ENCODE peak calls at places on chromosomes 16 and 17, in five cellular contexts. One of them, this sample, is unnamed.

GRCh38 chr16:73420244-73421040 is 372.5 kb upstream of the ZFHX3 start:
- DNase-seq in heart right ventricle: no peak
- DNase-seq in A549: no peak
- DNase-seq in HFF-Myc: no peak
- DNase-seq in testis: no peak
- DNase-seq in this sample: no peak

GRCh38 chr17:19387921-19388521 is 1.0 kb upstream of the MFAP4 start:
- DNase-seq in A549: no peak
- DNase-seq in testis: no peak
- DNase-seq in HFF-Myc: peak
- DNase-seq in heart right ventricle: no peak
- DNase-seq in this sample: no peak

GRCh38 chr16:57485091-57485915 is 990 bp downstream of the DOK4 start:
- DNase-seq in heart right ventricle: no peak
- DNase-seq in A549: no peak
- DNase-seq in testis: no peak
- DNase-seq in HFF-Myc: no peak
- DNase-seq in this sample: no peak

GRCh38 chr17:8611135-8611534 is 19.4 kb downstream of the MYH10 start:
- DNase-seq in A549: no peak
- DNase-seq in HFF-Myc: no peak
- DNase-seq in heart right ventricle: no peak
- DNase-seq in testis: no peak
- DNase-seq in this sample: no peak

GRCh38 chr17:9402590-9403199 is 172.9 kb downstream of the STX8 start:
- DNase-seq in HFF-Myc: peak
- DNase-seq in A549: peak
- DNase-seq in testis: peak
- DNase-seq in heart right ventricle: no peak
- DNase-seq in this sample: no peak

GRCh38 chr17:39229274-39229913 is 3.6 kb upstream of the STAC2 start:
- DNase-seq in heart right ventricle: no peak
- DNase-seq in HFF-Myc: no peak
- DNase-seq in testis: no peak
- DNase-seq in A549: no peak
- DNase-seq in this sample: no peak

GRCh38 chr17:6070895-6071511 is 824 bp downstream of the WSCD1 start:
- DNase-seq in A549: peak
- DNase-seq in HFF-Myc: no peak
- DNase-seq in heart right ventricle: peak
- DNase-seq in testis: peak
- DNase-seq in this sample: no peak

GRCh38 chr17:62705781-62706597 is 78.5 kb downstream of the MRC2 start:
- DNase-seq in testis: peak
- DNase-seq in A549: no peak
- DNase-seq in heart right ventricle: peak
- DNase-seq in HFF-Myc: no peak
- DNase-seq in this sample: no peak

GRCh38 chr16:22189473-22190168 is 16.5 kb upstream of the EEF2K start:
- DNase-seq in HFF-Myc: no peak
- DNase-seq in A549: no peak
- DNase-seq in testis: peak
- DNase-seq in heart right ventricle: peak
- DNase-seq in this sample: no peak

GRCh38 chr17:34716291-34716690 is 136.9 kb downstream of the TMEM132E start:
- DNase-seq in testis: no peak
- DNase-seq in heart right ventricle: no peak
- DNase-seq in A549: no peak
- DNase-seq in HFF-Myc: no peak
- DNase-seq in this sample: no peak

GRCh38 chr16:56305956-56306565 is 114.8 kb downstream of the GNAO1 start:
- DNase-seq in A549: no peak
- DNase-seq in testis: no peak
- DNase-seq in HFF-Myc: no peak
- DNase-seq in heart right ventricle: no peak
- DNase-seq in this sample: no peak

GRCh38 chr17:78257810-78258322 is 26.4 kb downstream of the TMEM235 start:
- DNase-seq in HFF-Myc: no peak
- DNase-seq in heart right ventricle: no peak
- DNase-seq in testis: no peak
- DNase-seq in A549: no peak
- DNase-seq in this sample: no peak

GRCh38 chr17:48519427-48519826 is 11.4 kb downstream of the HOXB1 start:
- DNase-seq in heart right ventricle: no peak
- DNase-seq in A549: no peak
- DNase-seq in HFF-Myc: no peak
- DNase-seq in testis: no peak
- DNase-seq in this sample: no peak

GRCh38 chr17:43477832-43478634 is 5.7 kb upstream of the DHX8 start:
- DNase-seq in HFF-Myc: no peak
- DNase-seq in heart right ventricle: no peak
- DNase-seq in testis: no peak
- DNase-seq in A549: no peak
- DNase-seq in this sample: no peak

GRCh38 chr17:49013311-49014205 is 16.4 kb downstream of the IGF2BP1 start:
- DNase-seq in A549: no peak
- DNase-seq in heart right ventricle: no peak
- DNase-seq in testis: peak
- DNase-seq in HFF-Myc: no peak
- DNase-seq in this sample: no peak

GRCh38 chr17:81852237-81852636 is 8.1 kb downstream of the P4HB start:
- DNase-seq in HFF-Myc: no peak
- DNase-seq in testis: no peak
- DNase-seq in A549: no peak
- DNase-seq in heart right ventricle: no peak
- DNase-seq in this sample: no peak

GRCh38 chr17:35898283-35899070 is 18.3 kb upstream of the CCL5 start:
- DNase-seq in heart right ventricle: peak
- DNase-seq in A549: no peak
- DNase-seq in testis: peak
- DNase-seq in HFF-Myc: no peak
- DNase-seq in this sample: no peak

GRCh38 chr16:30476991-30477390 is 4.4 kb downstream of the ITGAL start:
- DNase-seq in heart right ventricle: no peak
- DNase-seq in A549: no peak
- DNase-seq in HFF-Myc: no peak
- DNase-seq in testis: no peak
- DNase-seq in this sample: no peak

GRCh38 chr16:65201446-65202010 is 79.7 kb upstream of the CDH11 start:
- DNase-seq in A549: no peak
- DNase-seq in HFF-Myc: no peak
- DNase-seq in heart right ventricle: no peak
- DNase-seq in testis: no peak
- DNase-seq in this sample: no peak

GRCh38 chr16:8194795-8195194 is 395.5 kb downstream of the TMEM114 start:
- DNase-seq in HFF-Myc: no peak
- DNase-seq in heart right ventricle: no peak
- DNase-seq in testis: no peak
- DNase-seq in A549: no peak
- DNase-seq in this sample: no peak

GRCh38 chr17:50464121-50464520 is 4.6 kb downstream of the CHAD start:
- DNase-seq in heart right ventricle: no peak
- DNase-seq in testis: no peak
- DNase-seq in HFF-Myc: no peak
- DNase-seq in A549: no peak
- DNase-seq in this sample: no peak

GRCh38 chr17:64575431-64575830 is 68.7 kb downstream of the CEP95 start:
- DNase-seq in heart right ventricle: no peak
- DNase-seq in HFF-Myc: no peak
- DNase-seq in testis: no peak
- DNase-seq in A549: no peak
- DNase-seq in this sample: no peak

GRCh38 chr16:17724242-17724898 is 253.6 kb upstream of the XYLT1 start:
- DNase-seq in HFF-Myc: no peak
- DNase-seq in testis: no peak
- DNase-seq in heart right ventricle: no peak
- DNase-seq in A549: no peak
- DNase-seq in this sample: peak

GRCh38 chr17:80946449-80946848 is 45.2 kb upstream of the CHMP6 start:
- DNase-seq in heart right ventricle: no peak
- DNase-seq in HFF-Myc: no peak
- DNase-seq in testis: no peak
- DNase-seq in A549: no peak
- DNase-seq in this sample: no peak

GRCh38 chr16:531494-532125 is 4.1 kb downstream of the CAPN15 start:
- DNase-seq in HFF-Myc: no peak
- DNase-seq in A549: no peak
- DNase-seq in testis: no peak
- DNase-seq in heart right ventricle: no peak
- DNase-seq in this sample: no peak

GRCh38 chr16:534856-535445 is 7.4 kb downstream of the CAPN15 start:
- DNase-seq in testis: no peak
- DNase-seq in heart right ventricle: no peak
- DNase-seq in HFF-Myc: no peak
- DNase-seq in A549: no peak
- DNase-seq in this sample: no peak

GRCh38 chr16:534089-534635 is 6.7 kb downstream of the CAPN15 start:
- DNase-seq in HFF-Myc: no peak
- DNase-seq in testis: no peak
- DNase-seq in A549: no peak
- DNase-seq in heart right ventricle: no peak
- DNase-seq in this sample: no peak

GRCh38 chr16:535446-536405 is 8.2 kb downstream of the CAPN15 start:
- DNase-seq in HFF-Myc: no peak
- DNase-seq in testis: no peak
- DNase-seq in heart right ventricle: no peak
- DNase-seq in A549: peak
- DNase-seq in this sample: no peak

DNA sequence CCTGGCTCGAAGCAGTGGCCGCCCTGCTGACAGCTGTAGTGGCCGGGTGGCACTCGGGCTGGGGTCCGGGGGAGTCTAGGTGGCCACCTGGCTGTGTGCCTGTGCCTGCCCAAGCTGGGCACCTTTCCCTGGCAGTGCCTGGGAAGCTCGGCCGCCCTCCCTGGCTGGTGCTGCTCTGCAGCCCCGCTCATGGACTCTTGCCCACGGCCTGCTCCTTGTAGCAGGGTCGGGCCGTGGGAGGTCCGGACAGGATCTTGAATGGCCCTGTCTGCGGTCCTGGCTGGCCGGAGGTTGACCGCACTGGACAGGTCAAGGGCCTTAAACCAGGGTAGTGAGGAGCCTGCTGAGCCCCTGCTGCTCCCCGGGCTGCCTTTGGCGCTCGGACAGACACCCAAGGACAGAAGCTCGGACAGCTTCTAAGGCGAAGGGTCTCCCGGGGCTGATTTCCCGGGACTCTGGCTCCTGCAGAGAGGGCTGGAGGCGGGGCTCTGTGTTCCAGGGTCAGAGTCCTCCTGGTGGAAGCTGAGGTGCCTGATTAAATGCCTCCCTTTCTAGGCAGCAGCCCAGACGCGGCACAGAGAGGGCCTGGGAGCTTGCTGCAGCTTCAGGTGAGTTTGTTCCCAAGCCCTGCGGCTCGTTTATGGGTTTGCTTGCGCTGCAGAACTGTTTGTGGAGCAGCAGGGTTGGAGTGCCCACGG is 6.0 kb downstream of the CAPN15 start:
- DNase-seq in testis: peak
- DNase-seq in HFF-Myc: no peak
- DNase-seq in A549: no peak
- DNase-seq in heart right ventricle: no peak
- DNase-seq in this sample: no peak
- TF ChIP-seq CTCF in testis: no peak
- TF ChIP-seq CTCF in HFF-Myc: no peak
- TF ChIP-seq CTCF in A549: no peak
- TF ChIP-seq CTCF in heart right ventricle: no peak
- TF ChIP-seq CTCF in this sample: no peak

DNA sequence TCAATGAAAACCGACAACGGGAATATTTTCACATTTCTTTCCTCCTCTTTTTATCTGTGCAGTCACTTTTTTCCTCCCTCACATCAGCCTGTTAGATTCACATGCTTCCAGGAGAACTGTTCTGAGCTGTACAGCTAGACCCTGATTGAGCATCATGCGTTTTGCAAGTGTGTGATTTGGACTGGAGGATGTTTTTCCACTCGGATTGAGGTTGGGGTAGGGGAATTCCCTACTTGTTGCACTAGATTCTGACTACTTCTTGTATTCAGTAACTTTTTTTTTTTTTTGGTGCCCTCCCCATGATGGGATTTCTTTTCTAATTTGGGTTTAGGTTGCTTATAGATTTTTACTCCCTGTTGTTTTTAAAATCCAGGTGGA is 4.8 kb downstream of the MSI2 start:
- DNase-seq in A549: no peak
- DNase-seq in HFF-Myc: no peak
- DNase-seq in heart right ventricle: no peak
- DNase-seq in testis: no peak
- DNase-seq in this sample: no peak
- H3K4me3 ChIP-seq in A549: no peak
- H3K4me3 ChIP-seq in HFF-Myc: no peak
- H3K4me3 ChIP-seq in heart right ventricle: no peak
- H3K4me3 ChIP-seq in testis: no peak
- H3K4me3 ChIP-seq in this sample: no peak

DNA sequence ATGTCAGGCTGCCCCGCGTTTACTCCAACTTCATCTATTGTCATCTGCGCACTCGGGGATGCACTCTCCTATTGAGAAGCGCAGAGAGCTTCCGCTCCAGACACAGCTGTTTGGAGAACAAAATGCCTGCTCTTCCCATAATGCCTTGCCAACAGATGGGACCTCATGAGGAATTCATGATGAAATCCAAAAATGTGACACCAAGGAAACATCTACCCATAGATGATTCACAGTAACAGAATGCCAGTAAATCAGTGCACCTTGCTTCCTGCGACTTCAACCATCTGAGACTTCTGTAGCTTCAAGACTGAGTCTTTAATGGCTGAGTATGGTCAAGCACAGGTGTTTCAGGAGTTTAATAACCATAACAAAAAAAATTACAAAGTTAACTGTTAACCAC is 1144.9 kb upstream of the GOT2 start:
- DNase-seq in testis: no peak
- DNase-seq in heart right ventricle: no peak
- DNase-seq in A549: peak
- DNase-seq in HFF-Myc: no peak
- DNase-seq in this sample: no peak
- TF ChIP-seq CTCF in testis: no peak
- TF ChIP-seq CTCF in heart right ventricle: no peak
- TF ChIP-seq CTCF in A549: no peak
- TF ChIP-seq CTCF in HFF-Myc: no peak
- TF ChIP-seq CTCF in this sample: no peak

DNA sequence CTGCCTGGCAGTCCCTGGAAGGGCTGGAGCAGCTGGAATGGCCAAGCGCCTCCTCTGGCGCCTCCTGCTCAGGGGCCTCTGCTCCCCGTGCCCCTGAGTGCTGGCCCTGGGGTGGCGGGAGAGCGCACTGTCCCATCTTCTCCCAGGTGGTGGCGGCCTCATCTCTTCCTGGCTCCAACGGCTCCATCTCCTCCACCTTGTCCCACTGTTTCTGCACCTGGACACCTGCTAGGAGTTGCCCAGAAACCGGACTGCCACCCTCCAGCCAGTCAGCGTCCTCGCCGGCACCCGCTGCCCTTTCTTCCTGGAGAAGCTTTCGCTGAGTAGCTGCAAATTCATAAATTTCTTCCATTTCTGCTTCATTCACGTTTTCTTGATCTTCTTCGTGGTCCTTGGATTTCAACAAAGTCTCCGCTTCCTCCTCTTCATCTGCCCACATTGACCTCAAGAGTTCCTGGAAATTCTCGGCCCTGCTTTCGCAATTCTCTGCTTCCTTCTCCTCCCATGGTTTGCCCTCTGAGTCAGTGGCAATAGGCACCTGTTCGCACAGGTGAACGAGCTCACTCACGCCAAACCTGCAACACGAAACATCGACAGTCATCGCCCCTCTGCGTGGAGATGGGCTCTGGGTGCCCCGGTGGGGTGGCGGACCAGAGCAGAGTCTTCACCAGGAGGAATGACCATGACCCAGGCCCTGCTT is 13.7 kb upstream of the NLRC3 start:
- DNase-seq in heart right ventricle: no peak
- DNase-seq in HFF-Myc: no peak
- DNase-seq in testis: no peak
- DNase-seq in A549: no peak
- DNase-seq in this sample: no peak
- H3K4me3 ChIP-seq in heart right ventricle: no peak
- H3K4me3 ChIP-seq in HFF-Myc: no peak
- H3K4me3 ChIP-seq in testis: no peak
- H3K4me3 ChIP-seq in A549: no peak
- H3K4me3 ChIP-seq in this sample: no peak